ENCODE peak calls at places on chromosomes 13 and 19, in nine cellular contexts. B is keratinocyte; J is amniotic stem cell; A is stimulated activated CD8-positive, alpha-beta memory T cell treated with anti-CD3 and anti-CD28 coated beads, Interleukin-15, amount 100 ng/mL, for 1 hour; K is bronchial epithelial cell; E is COR-L47; N is T-helper 9 cell; Q is small intestine; O is T-cell. P is an unnamed sample.

GRCh38 chr13:80000679-80001509 is 340.0 kb downstream of the SPRY2 start:
- DNase-seq in J (no peak), N (no peak), A (no peak), Q (no peak), B (no peak), E (no peak), O (no peak), K (no peak), P (no peak)

GRCh38 chr13:98796798-98797197 is 44.3 kb upstream of the SLC15A1 start:
- DNase-seq in N (no peak), A (no peak), B (no peak), E (no peak), J (no peak), K (no peak), Q (no peak), O (no peak), P (no peak)

GRCh38 chr19:45385392-45386221 is 15.2 kb upstream of the ERCC2 start:
- DNase-seq in E (no peak), J (no peak), O (no peak), K (no peak), Q (no peak), A (no peak), N (no peak), B (no peak), P (no peak)

GRCh38 chr13:106589716-106590115 is 21.8 kb upstream of the ARGLU1 start:
- DNase-seq in J (no peak), O (no peak), N (no peak), B (no peak), Q (no peak), E (no peak), K (peak), A (no peak), P (no peak)

GRCh38 chr13:71879129-71879535 is 12.1 kb upstream of the DACH1 start:
- DNase-seq in O (no peak), K (peak), A (no peak), J (peak), E (peak), N (no peak), Q (peak), B (no peak), P (no peak)

GRCh38 chr13:20197361-20197834 is 4.7 kb upstream of the GJB2 start:
- DNase-seq in E (peak), K (peak), Q (peak), J (no peak), O (no peak), A (no peak), B (no peak), N (no peak), P (no peak)

GRCh38 chr13:105291987-105292386 is 1243.5 kb downstream of the EFNB2 start:
- DNase-seq in Q (no peak), B (no peak), A (no peak), K (no peak), N (no peak), O (no peak), E (no peak), J (no peak), P (no peak)

GRCh38 chr13:73535341-73535740 is 476.5 kb downstream of the KLF5 start:
- DNase-seq in B (no peak), Q (no peak), J (no peak), A (no peak), E (no peak), K (peak), O (no peak), N (no peak), P (no peak)

GRCh38 chr19:46513461-46514236 is 18.0 kb upstream of the PNMA8B start:
- DNase-seq in B (no peak), E (peak), N (peak), Q (peak), J (peak), A (peak), O (peak), K (peak), P (peak)

GRCh38 chr19:42276821-42277220 is 7.8 kb downstream of the CIC start:
- DNase-seq in Q (no peak), A (no peak), J (no peak), E (no peak), N (no peak), B (peak), K (peak), O (no peak), P (no peak)

GRCh38 chr19:1351324-1351947 is 32.3 kb upstream of the NDUFS7 start:
- DNase-seq in E (no peak), A (no peak), O (no peak), K (no peak), N (no peak), B (no peak), J (no peak), Q (no peak), P (no peak)

GRCh38 chr19:15436012-15436825 is 13.5 kb downstream of the WIZ start:
- DNase-seq in A (no peak), E (no peak), B (no peak), O (no peak), J (no peak), Q (no peak), N (no peak), K (no peak), P (no peak)

GRCh38 chr13:112693831-112694497 is 4.1 kb downstream of the ATP11A start:
- DNase-seq in B (no peak), J (no peak), O (no peak), E (no peak), N (no peak), A (no peak), K (peak), Q (no peak), P (no peak)

GRCh38 chr13:75761373-75761772 is 125.2 kb downstream of the LMO7 start:
- DNase-seq in Q (no peak), K (no peak), O (no peak), A (no peak), J (no peak), B (no peak), E (no peak), N (no peak), P (no peak)

GRCh38 chr13:33003458-33004019 is 12.7 kb upstream of the KL start:
- DNase-seq in J (no peak), K (no peak), B (no peak), A (no peak), O (no peak), Q (no peak), N (no peak), E (peak), P (no peak)

GRCh38 chr13:92739306-92739818 is 487.2 kb upstream of the GPC6 start:
- DNase-seq in K (no peak), J (no peak), B (no peak), O (no peak), A (no peak), E (no peak), Q (no peak), N (no peak), P (no peak)

GRCh38 chr19:31586282-31586681 is 237.0 kb upstream of the TSHZ3 start:
- DNase-seq in K (no peak), J (no peak), A (no peak), N (no peak), O (no peak), B (no peak), E (no peak), Q (no peak), P (no peak)

GRCh38 chr13:65907656-65908441 is 1322.3 kb downstream of the PCDH9 start:
- DNase-seq in A (no peak), N (no peak), K (peak), O (no peak), B (no peak), J (no peak), Q (no peak), E (no peak), P (no peak)

GRCh38 chr19:13234518-13234917 is 84.3 kb downstream of the IER2 start:
- DNase-seq in J (no peak), N (peak), O (peak), K (no peak), E (no peak), A (peak), B (no peak), Q (peak), P (peak)

GRCh38 chr13:49690133-49690989 is 925 bp downstream of the EBPL start:
- DNase-seq in B (no peak), N (no peak), J (no peak), Q (peak), K (peak), E (peak), A (no peak), O (no peak), P (no peak)

GRCh38 chr19:52592301-52592700 is 22.2 kb downstream of the ZNF701 start:
- DNase-seq in O (no peak), Q (no peak), E (no peak), K (no peak), J (no peak), B (no peak), N (no peak), A (no peak), P (no peak)

GRCh38 chr19:33132021-33132420 is at the start of gene WDR88:
- DNase-seq in Q (no peak), A (no peak), E (no peak), J (no peak), O (no peak), B (no peak), N (no peak), K (no peak), P (no peak)

GRCh38 chr19:19405919-19406877 is 723 bp downstream of the GATAD2A start:
- DNase-seq in N (peak), E (peak), K (no peak), J (no peak), B (no peak), Q (no peak), A (no peak), O (no peak), P (no peak)

GRCh38 chr19:47821460-47822020 is at the start of gene CRX:
- DNase-seq in E (no peak), Q (no peak), A (no peak), B (no peak), O (no peak), K (no peak), N (no peak), J (no peak), P (no peak)

GRCh38 chr19:41699968-41700323 is 8.5 kb upstream of the CEACAM5 start:
- DNase-seq in J (no peak), Q (no peak), O (no peak), A (no peak), N (no peak), B (no peak), E (no peak), K (no peak), P (no peak)

GRCh38 chr19:55696301-55697068 is 21.5 kb downstream of the EPN1 start:
- DNase-seq in O (no peak), B (no peak), J (no peak), Q (no peak), A (no peak), K (no peak), E (no peak), N (no peak), P (no peak)